ENCODE peak calls at places on chromosomes 4 and X, in nine cellular contexts. N is bronchial epithelial cell, R is neural progenitor cell, I is GM12865, K is nephron progenitor cell, D is IMR-90, Q is progenitor cell of endocrine pancreas, H is foreskin fibroblast, A is GM23338. M is an unnamed sample.

GRCh38 chr4:104532677-104533076 is 38.0 kb upstream of the CXXC4 start:
- DNase-seq in A (peak; percentile 45), I (no peak), R (no peak), H (no peak), K (no peak), Q (no peak), D (no peak), N (no peak), M (no peak)

GRCh38 chr4:169009281-169010124 is 552 bp downstream of the CBR4 start:
- DNase-seq in Q (peak; percentile 17), D (peak; percentile 53), I (peak; percentile 76), A (peak; percentile 69), H (peak; percentile 54), R (peak; percentile 82), N (peak; percentile 50), K (peak; percentile 56), M (peak; percentile 46)

GRCh38 chr4:184331155-184331995 is 113.7 kb upstream of the ENPP6 start:
- DNase-seq in I (no peak), R (no peak), A (no peak), Q (no peak), H (no peak), N (peak; percentile 59), D (peak; percentile 23), K (no peak), M (no peak)

GRCh38 chr4:139918591-139918990 is 235.4 kb downstream of the MAML3 start:
- DNase-seq in D (peak; percentile 63), R (no peak), N (no peak), I (no peak), H (no peak), Q (no peak), A (no peak), K (no peak), M (no peak)

GRCh38 chrX:128425546-128425945 is 373.3 kb upstream of the ACTRT1 start:
- DNase-seq in A (no peak), Q (no peak), N (no peak), R (no peak), K (no peak), D (no peak), I (no peak), H (no peak), M (no peak)

GRCh38 chrX:129239371-129239770 is 283.9 kb downstream of the SMARCA1 start:
- DNase-seq in H (no peak), I (no peak), Q (no peak), D (peak; percentile 1), N (no peak), R (no peak), K (no peak), A (no peak), M (no peak)

GRCh38 chr4:102319594-102319993 is 25.7 kb downstream of the SLC39A8 start:
- DNase-seq in A (peak; percentile 80), N (no peak), H (no peak), Q (no peak), I (no peak), K (no peak), R (peak; percentile 71), D (no peak), M (no peak)

GRCh38 chrX:1587161-1587560 is 4.2 kb upstream of the AKAP17A start:
- DNase-seq in Q (no peak), H (no peak), K (no peak), A (no peak), I (peak; percentile 59), D (no peak), N (no peak), R (no peak), M (no peak)

GRCh38 chrX:153816821-153817220 is 13.5 kb downstream of the PDZD4 start:
- DNase-seq in R (no peak), A (no peak), H (no peak), K (no peak), I (no peak), Q (no peak), N (no peak), D (no peak), M (no peak)

GRCh38 chr4:25213327-25213979 is 20.4 kb upstream of the PI4K2B start:
- DNase-seq in Q (no peak), A (no peak), N (no peak), H (no peak), R (no peak), K (no peak), D (no peak), I (no peak), M (no peak)

GRCh38 chrX:151973851-151974335 is 583 bp downstream of the GABRE start:
- DNase-seq in Q (no peak), A (peak; percentile 16), K (peak; percentile 14), D (no peak), N (peak; percentile 26), I (no peak), R (no peak), H (no peak), M (no peak)

GRCh38 chr4:56370377-56370776 is 16.9 kb downstream of the AASDH start:
- DNase-seq in K (no peak), Q (no peak), D (no peak), N (no peak), I (no peak), A (no peak), H (no peak), R (peak; percentile 11), M (no peak)
- TF ChIP-seq CTCF in K (no peak), Q (no peak), D (no peak), N (no peak), I (no peak), A (no peak), H (no peak), R (no peak), M (no peak)

DNA sequence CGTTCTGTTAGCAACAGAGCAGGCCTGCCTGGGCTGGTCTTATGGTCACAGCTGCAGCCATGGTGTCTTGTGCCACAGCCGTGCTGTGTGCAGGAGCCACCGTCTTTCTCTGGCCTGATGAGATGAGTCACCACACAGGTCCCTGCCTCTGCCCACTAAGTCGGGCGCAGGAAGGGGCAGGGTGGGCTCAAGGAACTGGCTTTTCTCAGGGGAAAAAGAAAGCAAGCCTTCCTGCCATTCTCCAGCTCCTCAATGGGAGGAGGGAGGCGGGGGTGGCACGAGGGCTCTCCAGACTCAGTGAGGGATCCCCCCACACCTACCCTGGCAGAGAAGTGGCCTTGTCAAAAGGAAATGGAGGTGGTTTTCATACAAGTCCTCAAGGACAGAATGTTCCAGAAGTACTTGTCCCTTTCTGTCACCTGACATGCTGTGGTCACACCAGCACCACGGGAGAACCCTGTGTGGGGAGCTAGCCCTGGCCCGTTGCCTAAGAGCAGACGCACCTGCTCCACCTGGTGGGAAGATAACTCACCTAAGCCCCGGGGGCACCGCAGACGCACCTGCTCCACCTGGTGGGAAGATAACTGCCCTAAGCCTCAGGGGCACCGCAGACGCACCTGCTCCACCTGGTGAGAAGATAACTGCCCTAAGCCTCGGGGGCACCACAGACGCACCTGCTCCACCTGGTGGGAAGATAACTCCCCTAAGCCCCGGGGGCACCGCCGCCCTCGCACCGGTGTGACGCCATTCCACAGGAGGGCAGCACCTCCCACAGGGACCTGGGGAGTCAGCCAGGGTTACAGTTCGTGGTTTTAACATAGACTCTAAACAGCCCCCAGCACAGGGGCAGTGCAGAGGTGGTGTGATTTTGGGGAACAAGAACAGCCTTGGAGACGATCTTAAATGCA is 18.5 kb downstream of the UVSSA start:
- DNase-seq in Q (no peak), I (no peak), D (no peak), A (peak; percentile 54), R (no peak), N (no peak), H (no peak), K (no peak), M (no peak)
- TF ChIP-seq CTCF in Q (peak; percentile 10), I (no peak), D (no peak), A (peak; percentile 44), R (peak; percentile 17), N (no peak), H (no peak), K (no peak), M (no peak)

GRCh38 chrX:24371391-24371972 is 11.0 kb downstream of the SUPT20HL1 start:
- DNase-seq in I (peak; percentile 76), Q (peak; percentile 63), H (peak; percentile 28), R (peak; percentile 90), K (peak; percentile 78), A (peak; percentile 87), D (peak; percentile 47), N (peak; percentile 43), M (peak; percentile 60)
- TF ChIP-seq CTCF in I (peak; percentile 59), Q (peak; percentile 85), H (peak; percentile 52), R (peak; percentile 88), K (peak; percentile 80), A (peak; percentile 86), D (peak; percentile 52), N (peak; percentile 68), M (peak; percentile 59)

GRCh38 chr4:152104846-152105462 is 344.1 kb upstream of the GATB start:
- DNase-seq in N (no peak), D (no peak), K (peak; percentile 28), A (no peak), H (no peak), Q (no peak), R (no peak), I (no peak), M (no peak)

GRCh38 chr4:152106113-152106763 is 345.4 kb upstream of the GATB start:
- DNase-seq in H (peak; percentile 88), Q (no peak), D (peak; percentile 97), A (peak; percentile 19), N (peak; percentile 98), I (no peak), K (no peak), R (no peak), M (peak; percentile 28)

GRCh38 chr4:152102184-152103000 is 341.6 kb upstream of the GATB start:
- DNase-seq in N (peak; percentile 97), K (no peak), R (no peak), A (no peak), I (no peak), D (peak; percentile 92), Q (no peak), H (no peak), M (no peak)

GRCh38 chr4:152103181-152103901 is 342.5 kb upstream of the GATB start:
- DNase-seq in N (no peak), K (no peak), R (no peak), H (no peak), D (no peak), I (no peak), A (no peak), Q (no peak), M (no peak)

DNA sequence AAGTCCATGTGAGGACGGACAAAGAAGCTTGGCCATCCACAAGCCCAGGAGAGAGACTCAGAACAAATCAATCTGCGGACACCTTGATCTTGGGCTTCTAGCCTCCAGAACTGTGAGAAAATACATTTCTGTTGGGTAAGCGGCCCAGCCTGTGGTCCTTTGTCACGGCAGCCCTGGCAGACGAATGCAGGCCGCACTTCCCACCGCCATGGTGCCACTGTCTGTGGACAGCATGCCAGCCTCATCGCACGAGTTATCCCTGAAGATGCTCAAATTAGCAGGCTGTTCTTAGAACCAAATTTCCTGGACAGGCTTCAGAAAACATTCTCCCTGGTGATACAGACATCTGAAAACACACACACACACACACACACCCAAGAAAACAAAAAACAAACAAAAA is 343.5 kb upstream of the GATB start:
- DNase-seq in H (no peak), K (no peak), N (no peak), D (no peak), A (no peak), Q (no peak), I (no peak), R (no peak), M (no peak)
- TF ChIP-seq CTCF in H (no peak), K (no peak), N (no peak), D (no peak), A (no peak), Q (no peak), I (no peak), R (no peak), M (no peak)

GRCh38 chrX:68647156-68647957 is at the start of gene STARD8:
- DNase-seq in Q (peak; percentile 15), D (peak; percentile 45), N (no peak), I (no peak), R (peak; percentile 66), K (peak; percentile 56), A (peak; percentile 68), H (peak; percentile 33), M (peak; percentile 22)
- TF ChIP-seq CTCF in Q (no peak), D (no peak), N (no peak), I (no peak), R (no peak), K (no peak), A (no peak), H (no peak), M (no peak)

M was measured in endothelial cell.